ENCODE peak calls at places on chromosomes 2 and 18, in seven cellular contexts. A is heart right ventricle, K is stomach, H is PC-9, G is left lung, F is tibial artery, I is kidney epithelial cell. O is an unnamed sample.

GRCh38 chr18:784470-785172 is 27.4 kb downstream of the YES1 start:
- DNase-seq in A (no peak), K (no peak), H (no peak), G (no peak), F (no peak), I (no peak), O (no peak)

GRCh38 chr18:51039138-51040112 is 9.4 kb downstream of the SMAD4 start:
- DNase-seq in A (no peak), K (no peak), H (no peak), G (no peak), F (no peak), I (no peak), O (no peak)

GRCh38 chr2:215825709-215826108 is 187.6 kb downstream of the MREG start:
- DNase-seq in A (no peak), K (no peak), H (no peak), G (no peak), F (no peak), I (no peak), O (no peak)

GRCh38 chr18:45137089-45137423 is 456.4 kb downstream of the SETBP1 start:
- DNase-seq in A (no peak), K (no peak), H (no peak), G (no peak), F (no peak), I (no peak), O (no peak)

GRCh38 chr2:15458277-15458676 is 102.9 kb downstream of the NBAS start:
- DNase-seq in A (no peak), K (no peak), H (no peak), G (no peak), F (no peak), I (no peak), O (no peak)

GRCh38 chr2:234240917-234241316 is 190.4 kb downstream of the SPP2 start:
- DNase-seq in A (no peak), K (no peak), H (peak; percentile 59), G (no peak), F (no peak), I (peak; percentile 73), O (no peak)

GRCh38 chr2:20577495-20578235 is 73.2 kb downstream of the HS1BP3 start:
- DNase-seq in A (peak; percentile 14), K (no peak), H (peak; percentile 98), G (no peak), F (no peak), I (peak; percentile 90), O (no peak)

GRCh38 chr2:65072181-65072970 is 16.2 kb downstream of the CEP68 start:
- DNase-seq in A (no peak), K (no peak), H (no peak), G (no peak), F (no peak), I (no peak), O (no peak)

GRCh38 chr2:240391111-240392051 is 44.1 kb upstream of the GPC1 start:
- DNase-seq in A (no peak), K (no peak), H (no peak), G (peak; percentile 26), F (no peak), I (no peak), O (no peak)

GRCh38 chr2:78992451-78992806 is 33.1 kb upstream of the REG3G start:
- DNase-seq in A (no peak), K (no peak), H (no peak), G (no peak), F (no peak), I (no peak), O (no peak)

GRCh38 chr18:76426738-76427305 is 68.2 kb downstream of the ZNF516 start:
- DNase-seq in A (no peak), K (peak; percentile 40), H (no peak), G (no peak), F (no peak), I (no peak), O (no peak)

GRCh38 chr2:62884514-62884913 is 166.1 kb upstream of the OTX1 start:
- DNase-seq in A (no peak), K (no peak), H (no peak), G (no peak), F (no peak), I (no peak), O (no peak)

GRCh38 chr2:125746321-125746983 is 909.5 kb upstream of the GYPC start:
- DNase-seq in A (no peak), K (no peak), H (no peak), G (no peak), F (no peak), I (no peak), O (no peak)

DNA sequence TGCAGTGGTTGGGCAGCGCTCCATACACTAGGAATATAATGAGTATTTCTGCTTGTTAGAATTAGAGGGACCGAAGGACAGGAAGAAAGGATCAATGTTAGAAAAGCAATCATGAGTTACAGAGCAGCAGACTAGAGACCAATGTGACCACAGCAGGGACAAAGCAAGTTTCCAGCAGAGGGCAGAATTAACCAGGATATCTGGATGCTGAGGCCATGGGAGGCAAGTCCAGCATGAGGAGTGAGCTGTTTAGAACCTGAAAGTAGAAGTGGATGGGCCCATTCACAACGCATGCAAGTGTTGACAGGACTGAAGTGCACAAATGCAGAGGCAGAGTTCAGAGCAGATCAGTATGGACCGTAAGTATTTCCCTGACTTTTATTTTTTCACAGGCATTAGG is 910.4 kb upstream of the GYPC start:
- DNase-seq in A (no peak), K (no peak), H (peak; percentile 47), G (no peak), F (no peak), I (no peak), O (no peak)
- TF ChIP-seq CTCF in A (peak; percentile 49), K (no peak), H (peak; percentile 57), G (peak; percentile 27), F (no peak), I (peak; percentile 30), O (no peak)

DNA sequence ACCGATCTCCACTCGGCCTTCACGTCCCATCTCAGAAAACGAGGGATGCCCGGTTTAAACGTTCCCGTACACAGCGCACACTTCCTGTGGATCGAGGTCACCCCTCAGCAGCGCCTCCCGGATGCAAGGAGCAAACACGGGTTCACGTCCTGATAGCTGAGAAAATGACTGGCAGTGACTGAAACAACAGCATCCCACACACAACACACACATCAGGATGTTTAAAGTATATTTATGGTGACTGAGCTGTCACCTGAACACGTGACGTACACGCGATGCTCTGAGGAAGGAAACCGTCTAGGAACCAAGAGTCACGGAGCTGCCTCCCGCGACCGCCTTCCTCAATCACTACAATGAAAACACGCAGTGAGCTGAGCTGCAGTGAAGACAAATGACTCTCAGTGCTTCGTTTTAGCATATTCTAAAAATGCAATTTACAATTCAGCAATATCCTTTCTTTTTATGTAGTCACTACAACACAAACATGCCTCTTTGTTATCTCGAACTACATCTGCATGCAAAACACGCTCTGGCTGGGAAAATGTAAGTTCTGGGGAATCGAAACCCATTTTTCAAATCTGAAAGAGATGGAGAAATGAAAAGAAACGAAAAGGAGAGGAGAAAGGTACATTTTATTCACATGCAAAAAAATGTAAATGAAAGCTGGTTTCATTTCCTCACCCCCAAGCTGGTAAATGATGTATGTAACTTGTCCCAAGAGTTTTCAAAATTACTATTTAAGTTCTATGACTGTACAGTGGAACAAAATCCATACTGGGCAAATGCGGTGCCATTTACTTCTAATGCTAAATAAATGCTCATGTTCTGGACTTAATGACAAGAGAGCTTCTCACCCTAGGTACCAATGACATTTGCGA is 19.8 kb downstream of the HDAC4 start:
- DNase-seq in A (no peak), K (no peak), H (no peak), G (peak; percentile 56), F (no peak), I (no peak), O (no peak)
- H3K4me3 ChIP-seq in A (peak overlapping the region; percentile 0), K (no peak overlapping the region), H (no peak overlapping the region), G (no peak overlapping the region), F (no peak overlapping the region), I (no peak overlapping the region), O (no peak overlapping the region)

DNA sequence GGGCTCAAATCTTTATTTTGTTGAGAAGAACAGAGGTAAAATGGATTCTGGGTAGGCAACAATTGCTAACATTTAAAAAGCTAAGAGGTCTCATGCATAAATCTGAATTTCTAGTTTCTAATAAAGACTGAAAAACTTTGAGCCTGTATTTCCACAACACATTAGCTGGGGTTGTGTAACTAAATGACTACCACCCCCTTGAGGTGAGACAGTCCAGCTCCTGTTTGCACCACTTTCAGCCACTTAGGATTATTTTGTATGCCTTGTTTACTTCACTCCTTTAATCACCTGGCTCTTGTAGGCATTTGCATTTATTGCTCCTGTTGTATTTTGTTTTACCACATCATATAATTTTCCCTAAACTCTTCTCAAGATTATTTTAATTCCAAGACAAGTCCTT is 376.6 kb downstream of the PTH2R start:
- DNase-seq in A (no peak), K (no peak), H (no peak), G (no peak), F (no peak), I (no peak), O (no peak)
- TF ChIP-seq CTCF in A (peak; percentile 22), K (no peak), H (no peak), G (no peak), F (no peak), I (peak; percentile 17), O (no peak)

GRCh38 chr18:24986611-24987270 is 365.2 kb downstream of the ZNF521 start:
- DNase-seq in A (no peak), K (no peak), H (no peak), G (no peak), F (no peak), I (no peak), O (no peak)
- H3K4me3 ChIP-seq in A (no peak overlapping the region), K (no peak overlapping the region), H (no peak overlapping the region), G (no peak overlapping the region), F (no peak overlapping the region), I (no peak overlapping the region), O (no peak overlapping the region)

GRCh38 chr2:28419003-28419704 is 26.5 kb downstream of the FOSL2 start:
- DNase-seq in A (no peak), K (no peak), H (no peak), G (peak; percentile 16), F (no peak), I (no peak), O (no peak)
- TF ChIP-seq CTCF in A (no peak), K (no peak), H (no peak), G (no peak), F (no peak), I (no peak), O (no peak)

GRCh38 chr2:43100362-43100882 is 126.0 kb downstream of the ZFP36L2 start:
- DNase-seq in A (no peak), K (no peak), H (no peak), G (no peak), F (no peak), I (no peak), O (no peak)
- H3K4me3 ChIP-seq in A (peak overlapping the region; percentile 50), K (peak overlapping the region; percentile 51), H (no peak overlapping the region), G (peak overlapping the region; percentile 31), F (peak overlapping the region; percentile 60), I (peak overlapping the region; percentile 26), O (no peak overlapping the region)

DNA sequence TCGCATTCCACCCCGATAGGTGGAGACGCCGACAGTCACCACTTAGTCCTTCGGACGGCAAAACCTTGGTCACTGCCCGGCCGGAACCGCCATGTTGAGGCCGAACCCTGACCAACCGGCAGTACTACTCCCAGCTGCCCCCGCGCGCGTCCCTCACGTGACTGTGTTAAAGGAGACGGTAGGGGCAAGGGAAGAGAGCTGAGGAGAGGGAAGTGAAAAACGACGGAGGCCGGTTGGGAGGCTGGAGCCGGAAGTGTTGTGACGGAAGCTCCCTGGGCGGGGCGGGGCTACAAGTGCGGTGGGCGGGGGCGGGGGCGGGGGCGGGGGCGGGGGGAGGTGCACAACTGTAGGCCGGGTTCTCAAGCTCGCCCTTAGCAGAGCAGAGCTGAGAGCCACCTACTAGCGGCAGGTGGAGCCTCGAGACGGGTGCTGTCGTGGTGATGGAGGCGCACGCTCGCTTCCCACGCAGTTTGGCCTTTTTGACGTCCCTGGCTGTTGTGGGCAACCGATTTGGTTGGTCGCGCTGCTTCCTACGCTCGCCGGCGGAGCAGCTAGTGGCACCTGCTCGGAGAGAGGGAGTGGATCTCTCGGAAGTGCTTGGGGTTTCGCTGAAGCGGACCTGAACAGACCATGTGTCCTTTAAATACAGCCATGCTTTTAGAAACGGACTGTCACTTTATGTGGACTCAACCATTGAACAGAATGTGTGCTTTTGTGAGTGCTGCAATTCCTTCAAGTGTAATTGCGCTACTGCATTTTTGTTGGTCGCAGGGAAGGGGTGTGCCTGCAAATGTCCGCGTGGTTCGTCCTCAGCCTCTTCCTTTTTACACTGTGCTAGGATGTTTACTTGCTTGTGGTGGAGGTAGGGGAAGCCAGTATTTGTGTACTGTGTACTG is at the start of gene TRAPPC8:
- DNase-seq in A (peak; percentile 97), K (peak; percentile 99), H (peak; percentile 86), G (peak; percentile 99), F (peak; percentile 99), I (peak; percentile 89), O (peak; percentile 92)
- TF ChIP-seq CTCF in A (peak; percentile 41), K (no peak), H (no peak), G (no peak), F (no peak), I (peak; percentile 17), O (peak; percentile 0)

O was measured in AG04449.